ENCODE peak calls at places on chromosomes 5 and 9, in nine cellular contexts. F is naive thymus-derived CD8-positive, alpha-beta T cell; P is SJSA1; O is kidney tubule cell; R is HTR-8/SVneo; W is dermis blood vessel endothelial cell; L is aorta; M is activated naive CD8-positive, alpha-beta T cell treated with anti-CD3 and anti-CD28 coated beads, Interleukin-2, amount 50 U/mL, for 24 hours; J is stimulated activated CD4-positive, alpha-beta T cell treated with anti-CD3 and anti-CD28 coated beads, Interleukin-15, amount 100 ng/mL, for 1 hour. I is an unnamed sample.

GRCh38 chr5:103526164-103526915 is 36.2 kb downstream of the NUDT12 start:
- DNase-seq in O (no peak), L (no peak), W (no peak), J (no peak), R (no peak), M (no peak), P (no peak), F (no peak), I (peak)

GRCh38 chr9:129823163-129823933 is 588 bp downstream of the TOR1A start:
- DNase-seq in M (peak), O (peak), P (peak), W (peak), J (no peak), L (no peak), R (peak), F (no peak), I (peak)

GRCh38 chr9:129496187-129497063 is 124.5 kb downstream of the C9orf50 start:
- DNase-seq in L (peak), O (peak), F (peak), R (peak), W (peak), M (peak), J (peak), P (peak), I (peak)

GRCh38 chr9:114110180-114110579 is 11.1 kb upstream of the KIF12 start:
- DNase-seq in P (peak), L (no peak), M (no peak), F (no peak), J (no peak), R (peak), W (no peak), O (peak), I (no peak)

GRCh38 chr9:102047549-102047948 is 309.1 kb upstream of the GRIN3A start:
- DNase-seq in W (no peak), L (no peak), F (no peak), J (no peak), O (no peak), P (no peak), R (no peak), M (no peak), I (no peak)

GRCh38 chr5:128376577-128376976 is 161.5 kb downstream of the FBN2 start:
- DNase-seq in F (no peak), J (no peak), O (no peak), P (no peak), W (no peak), R (no peak), M (no peak), L (no peak), I (peak)

GRCh38 chr5:73640861-73641320 is 14.9 kb downstream of the ARHGEF28 start:
- DNase-seq in L (no peak), R (no peak), P (peak), F (no peak), J (no peak), O (no peak), W (peak), M (no peak), I (peak)

GRCh38 chr9:88481933-88482332 is 53.0 kb upstream of the NXNL2 start:
- DNase-seq in L (no peak), O (no peak), J (no peak), F (no peak), P (no peak), M (no peak), R (no peak), W (no peak), I (no peak)

GRCh38 chr5:172837640-172838039 is 3.6 kb downstream of the ERGIC1 start:
- DNase-seq in P (no peak), F (peak), J (no peak), W (peak), R (no peak), M (peak), O (peak), L (peak), I (no peak)

GRCh38 chr9:13113201-13113600 is 166.3 kb downstream of the MPDZ start:
- DNase-seq in P (peak), J (no peak), W (no peak), M (no peak), F (no peak), L (no peak), O (peak), R (no peak), I (peak)

GRCh38 chr5:67047180-67047579 is 149.4 kb downstream of the CD180 start:
- DNase-seq in O (no peak), F (no peak), R (no peak), L (no peak), P (no peak), J (no peak), W (no peak), M (no peak), I (no peak)

GRCh38 chr5:104793452-104794120 is 1231.0 kb upstream of the NUDT12 start:
- DNase-seq in F (no peak), J (no peak), P (no peak), O (no peak), R (no peak), L (no peak), W (no peak), M (no peak), I (no peak)

GRCh38 chr9:110308504-110309109 is 29.1 kb downstream of the TXNDC8 start:
- DNase-seq in J (no peak), W (no peak), M (no peak), P (no peak), O (no peak), R (no peak), L (no peak), F (no peak), I (no peak)

GRCh38 chr9:16337322-16338029 is 533.0 kb downstream of the BNC2 start:
- DNase-seq in W (peak), M (no peak), L (no peak), P (peak), F (no peak), O (peak), R (no peak), J (no peak), I (peak)

GRCh38 chr9:128747233-128747632 is 23.3 kb upstream of the ZDHHC12 start:
- DNase-seq in O (no peak), P (no peak), R (no peak), J (no peak), L (no peak), W (no peak), M (no peak), F (no peak), I (no peak)

GRCh38 chr5:119036101-119036762 is 34.7 kb upstream of the DMXL1 start:
- DNase-seq in M (no peak), W (peak), P (peak), J (no peak), L (no peak), O (peak), F (no peak), R (peak), I (peak)

GRCh38 chr9:128528445-128529160 is 23.8 kb upstream of the SPTAN1 start:
- DNase-seq in M (no peak), W (peak), J (no peak), L (no peak), R (no peak), F (no peak), O (no peak), P (no peak), I (no peak)

GRCh38 chr5:74766348-74766886 is 500 bp downstream of the GFM2 start:
- DNase-seq in W (peak), P (peak), F (no peak), O (no peak), M (no peak), J (no peak), L (no peak), R (peak), I (peak)

GRCh38 chr9:126531035-126531571 is 82.6 kb upstream of the LMX1B start:
- DNase-seq in W (no peak), L (peak), O (no peak), J (no peak), R (no peak), F (no peak), P (no peak), M (no peak), I (no peak)

GRCh38 chr9:92534199-92535159 is 1.3 kb downstream of the ECM2 start:
- DNase-seq in L (no peak), F (no peak), R (no peak), M (no peak), W (no peak), J (no peak), O (no peak), P (peak), I (no peak)

GRCh38 chr9:113293285-113293874 is 9.8 kb downstream of the RNF183 start:
- DNase-seq in O (no peak), L (no peak), P (no peak), W (no peak), R (no peak), M (no peak), F (no peak), J (no peak), I (no peak)

GRCh38 chr9:90064248-90064647 is 459.4 kb downstream of the GADD45G start:
- DNase-seq in F (no peak), W (no peak), R (no peak), L (no peak), O (no peak), M (no peak), P (no peak), J (no peak), I (no peak)

GRCh38 chr9:127779136-127779981 is 893 bp upstream of the SH2D3C start:
- DNase-seq in L (no peak), R (no peak), P (no peak), F (no peak), M (peak), W (no peak), J (no peak), O (no peak), I (no peak)

GRCh38 chr9:125977223-125977622 is 230.1 kb downstream of the PBX3 start:
- DNase-seq in M (no peak), L (no peak), J (no peak), W (no peak), O (peak), R (no peak), P (peak), F (no peak), I (no peak)

GRCh38 chr5:169786219-169786618 is 149.1 kb downstream of the DOCK2 start:
- DNase-seq in M (no peak), W (no peak), L (no peak), F (no peak), J (no peak), O (peak), P (peak), R (no peak), I (peak)

GRCh38 chr9:89923961-89924504 is 319.2 kb downstream of the GADD45G start:
- DNase-seq in W (no peak), P (no peak), L (no peak), M (peak), R (no peak), O (peak), F (no peak), J (no peak), I (no peak)

GRCh38 chr5:111133436-111133751 is 41.2 kb downstream of the WDR36 start:
- DNase-seq in M (no peak), F (no peak), J (no peak), W (no peak), P (no peak), R (no peak), O (no peak), L (no peak), I (no peak)

GRCh38 chr5:29161897-29162296 is 2031.6 kb upstream of the CDH6 start:
- DNase-seq in W (no peak), F (no peak), O (no peak), J (no peak), M (no peak), P (no peak), R (no peak), L (no peak), I (no peak)

GRCh38 chr9:96417610-96418073 is 528 bp downstream of the ZNF367 start:
- DNase-seq in F (no peak), P (no peak), W (no peak), R (no peak), M (no peak), J (peak), O (no peak), L (peak), I (peak)

GRCh38 chr5:137564475-137564961 is 65.4 kb upstream of the SPOCK1 start:
- DNase-seq in J (no peak), R (no peak), L (no peak), P (no peak), O (peak), F (no peak), W (peak), M (no peak), I (peak)

GRCh38 chr9:37963936-37964739 is 60.2 kb upstream of the SLC25A51 start:
- DNase-seq in F (no peak), M (no peak), R (no peak), P (no peak), O (peak), W (peak), L (peak), J (no peak), I (peak)

GRCh38 chr9:36149197-36149596 is 12.7 kb downstream of the GLIPR2 start:
- DNase-seq in F (no peak), O (peak), L (no peak), M (no peak), W (peak), R (no peak), J (no peak), P (no peak), I (peak)

GRCh38 chr9:38276751-38277439 is 115.6 kb upstream of the ALDH1B1 start:
- DNase-seq in L (no peak), M (no peak), R (no peak), F (no peak), O (no peak), P (no peak), W (no peak), J (no peak), I (no peak)

I was measured in astrocyte of the hippocampus.